ENCODE peak calls at places on chromosomes 4 and X, in seven cellular contexts. B is A549; G is CD4-positive, CD25-positive, alpha-beta regulatory T cell; Q is NAMALWA; P is foreskin fibroblast; R is NCI-H460; A is activated T-helper 1 cell treated with anti-CD3 and anti-CD28 coated beads, Interleukin-2, amount 50 U/mL, for 16 hours. E is an unnamed sample.

GRCh38 chr4:177108708-177109107 is 201.0 kb upstream of the NEIL3 start:
- DNase-seq in B (peak), G (no peak), Q (no peak), P (peak), R (no peak), A (no peak), E (peak)

GRCh38 chr4:8081171-8081570 is 77.4 kb downstream of the ABLIM2 start:
- DNase-seq in B (no peak), G (no peak), Q (no peak), P (no peak), R (no peak), A (no peak), E (no peak)

GRCh38 chrX:54509401-54509800 is 13.4 kb upstream of the FGD1 start:
- DNase-seq in B (no peak), G (no peak), Q (no peak), P (peak), R (no peak), A (no peak), E (no peak)

GRCh38 chr4:60013458-60013857 is 1186.7 kb upstream of the ADGRL3 start:
- DNase-seq in B (no peak), G (no peak), Q (no peak), P (no peak), R (no peak), A (no peak), E (no peak)

GRCh38 chrX:7264399-7264798 is 116.4 kb upstream of the PUDP start:
- DNase-seq in B (no peak), G (no peak), Q (no peak), P (no peak), R (no peak), A (no peak), E (no peak)

GRCh38 chrX:53084043-53084570 is 1.9 kb downstream of the TSPYL2 start:
- DNase-seq in B (no peak), G (no peak), Q (no peak), P (peak), R (no peak), A (no peak), E (no peak)

GRCh38 chr4:15232725-15233597 is 194.9 kb upstream of the C1QTNF7 start:
- DNase-seq in B (no peak), G (no peak), Q (no peak), P (peak), R (no peak), A (no peak), E (no peak)

GRCh38 chr4:55175779-55176231 is 50.4 kb upstream of the KDR start:
- DNase-seq in B (peak), G (no peak), Q (no peak), P (peak), R (no peak), A (no peak), E (no peak)

GRCh38 chr4:142840516-142841123 is 5.5 kb downstream of the INPP4B start:
- DNase-seq in B (peak), G (no peak), Q (peak), P (peak), R (peak), A (no peak), E (peak)

GRCh38 chr4:176475091-176475490 is 155.3 kb downstream of the SPCS3 start:
- DNase-seq in B (no peak), G (no peak), Q (no peak), P (no peak), R (no peak), A (no peak), E (no peak)

GRCh38 chrX:56729152-56729557 is at the start of gene NBDY:
- DNase-seq in B (peak), G (peak), Q (peak), P (peak), R (peak), A (no peak), E (peak)

GRCh38 chr4:184649971-184650855 is 675 bp downstream of the PRIMPOL start:
- DNase-seq in B (peak), G (no peak), Q (peak), P (peak), R (no peak), A (no peak), E (peak)

GRCh38 chr4:148173397-148174017 is 268.7 kb downstream of the NR3C2 start:
- DNase-seq in B (no peak), G (no peak), Q (no peak), P (peak), R (no peak), A (no peak), E (no peak)

GRCh38 chrX:9342581-9343051 is 122.2 kb upstream of the TBL1X start:
- DNase-seq in B (peak), G (peak), Q (no peak), P (peak), R (peak), A (peak), E (peak)

GRCh38 chr4:146245246-146245645 is 30.9 kb downstream of the REELD1 start:
- DNase-seq in B (no peak), G (no peak), Q (no peak), P (peak), R (no peak), A (no peak), E (no peak)

GRCh38 chr4:112371361-112371760 is 74.2 kb downstream of the ALPK1 start:
- DNase-seq in B (no peak), G (no peak), Q (no peak), P (no peak), R (no peak), A (no peak), E (no peak)

GRCh38 chr4:138158746-138159297 is 83.3 kb downstream of the SLC7A11 start:
- DNase-seq in B (no peak), G (no peak), Q (no peak), P (peak), R (no peak), A (no peak), E (no peak)

GRCh38 chr4:186765673-186766546 is 42.3 kb upstream of the FAT1 start:
- DNase-seq in B (peak), G (no peak), Q (no peak), P (no peak), R (no peak), A (no peak), E (no peak)

GRCh38 chr4:6892190-6892908 is 17.3 kb upstream of the TBC1D14 start:
- DNase-seq in B (peak), G (no peak), Q (no peak), P (peak), R (no peak), A (no peak), E (peak)

GRCh38 chrX:136193771-136194170 is 46.4 kb downstream of the FHL1 start:
- DNase-seq in B (no peak), G (no peak), Q (no peak), P (no peak), R (no peak), A (no peak), E (peak)

GRCh38 chrX:119503484-119503861 is 35.2 kb downstream of the SLC25A5 start:
- DNase-seq in B (no peak), G (no peak), Q (no peak), P (peak), R (no peak), A (no peak), E (no peak)